ENCODE peak calls at places on chromosomes 13 and 19, in six cellular contexts. U is MM.1S, B is PC-3, W is neural progenitor cell, O is SK-N-SH, G is GM23338. J is an unnamed sample.
A peak's percentile ranks its signal among the peaks of the same experiment; 100 is the strongest.

GRCh38 chr13:75220238-75220542 is 261.8 kb downstream of the TBC1D4 start:
- DNase-seq in G (no peak), O (no peak), W (no peak), B (no peak), U (no peak), J (no peak)

GRCh38 chr19:1513492-1514294 is 874 bp upstream of the ADAMTSL5 start:
- DNase-seq in W (peak; percentile 57), B (peak; percentile 62), U (peak; percentile 64), G (peak; percentile 63), O (peak; percentile 75), J (peak; percentile 62)

GRCh38 chr13:68676513-68677115 is 1431.0 kb upstream of the ATXN8OS start:
- DNase-seq in B (no peak), W (no peak), U (no peak), G (no peak), O (no peak), J (no peak)

GRCh38 chr13:65834897-65835296 is 1395.2 kb downstream of the PCDH9 start:
- DNase-seq in U (no peak), W (no peak), B (no peak), G (no peak), O (no peak), J (no peak)

GRCh38 chr19:6213266-6213595 is 66.5 kb downstream of the MLLT1 start:
- DNase-seq in B (no peak), G (no peak), U (no peak), O (peak; percentile 27), W (no peak), J (no peak)

GRCh38 chr19:33883869-33884519 is 87.3 kb downstream of the KCTD15 start:
- DNase-seq in O (peak; percentile 80), U (no peak), W (peak; percentile 21), G (peak; percentile 85), B (peak; percentile 3), J (no peak)

GRCh38 chr13:21676611-21677021 is 5.7 kb downstream of the FGF9 start:
- DNase-seq in U (no peak), G (peak; percentile 77), O (peak; percentile 11), W (peak; percentile 69), B (no peak), J (no peak)

GRCh38 chr13:39897636-39898035 is 242.2 kb downstream of the COG6 start:
- DNase-seq in W (no peak), U (no peak), B (no peak), O (no peak), G (no peak), J (no peak)

GRCh38 chr13:20206065-20206725 is 13.5 kb upstream of the GJB2 start:
- DNase-seq in U (no peak), W (no peak), B (no peak), O (no peak), G (peak; percentile 11), J (no peak)

GRCh38 chr13:46369506-46370268 is 17.4 kb downstream of the RUBCNL start:
- DNase-seq in G (no peak), O (no peak), B (no peak), U (peak; percentile 17), W (no peak), J (no peak)

GRCh38 chr13:96091932-96092253 is 2.0 kb downstream of the HS6ST3 start:
- DNase-seq in O (no peak), B (no peak), W (no peak), U (no peak), G (no peak), J (no peak)

GRCh38 chr19:5435642-5436017 is 19.6 kb upstream of the ZNRF4 start:
- DNase-seq in W (no peak), O (no peak), U (no peak), G (no peak), B (no peak), J (no peak)

DNA sequence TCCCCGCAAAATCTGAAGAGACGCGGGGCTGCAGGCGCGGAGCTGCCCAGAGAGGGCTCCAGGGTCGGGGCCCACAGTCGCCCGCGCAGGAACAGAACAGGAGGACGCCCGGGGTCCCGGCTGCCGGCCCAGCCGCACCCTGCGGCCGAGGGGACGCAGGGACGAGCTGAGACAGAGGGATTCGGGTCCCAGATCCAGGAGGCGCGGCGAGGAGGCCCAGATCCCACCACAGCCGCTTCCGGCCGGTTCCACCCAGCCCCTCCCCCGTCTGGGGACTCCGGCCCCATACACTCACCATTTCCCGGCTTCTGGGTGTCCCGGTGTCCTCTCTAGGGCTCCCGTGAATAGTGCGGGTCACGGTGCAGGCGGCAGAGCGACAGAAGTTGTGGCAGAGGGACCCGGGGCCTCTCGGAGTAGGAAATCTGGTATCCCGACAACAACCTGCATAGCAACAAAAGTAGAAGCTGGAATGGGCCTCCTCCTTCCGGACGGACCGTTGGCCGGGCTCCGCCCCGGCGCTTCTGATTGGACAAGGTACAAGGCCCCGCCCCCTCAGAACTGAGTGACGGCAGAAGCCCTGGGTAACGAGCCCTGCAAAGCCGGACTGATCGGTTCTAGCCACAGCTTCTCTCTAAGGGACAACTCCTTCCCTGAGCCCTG is at the start of gene ZNF20:
- DNase-seq in B (peak; percentile 98), G (peak; percentile 99), O (peak; percentile 95), W (peak; percentile 99), U (peak; percentile 95), J (peak; percentile 96)
- TF ChIP-seq CTCF in B (no peak), G (no peak), O (no peak), W (no peak), U (no peak), J (no peak)

GRCh38 chr19:49846408-49846807 is 4.6 kb upstream of the PTOV1 start:
- DNase-seq in G (no peak), B (no peak), O (no peak), W (no peak), U (no peak), J (no peak)
- H3F3A ChIP-seq in G (peaks cover 7% of the 10 kb centered on the region), B (no peaks in the 10 kb centered on the region), O (peaks cover 27% of the 10 kb centered on the region), W (peaks cover 35% of the 10 kb centered on the region), U (no peaks in the 10 kb centered on the region), J (peaks cover 51% of the 10 kb centered on the region)

GRCh38 chr19:10270616-10271394 is at the start of gene ICAM1:
- DNase-seq in W (peak; percentile 71), B (peak; percentile 70), O (peak; percentile 52), U (peak; percentile 86), G (peak; percentile 88), J (peak; percentile 76)
- TF ChIP-seq CTCF in W (no peak), B (no peak), O (no peak), U (no peak), G (no peak), J (peak; percentile 35)

DNA sequence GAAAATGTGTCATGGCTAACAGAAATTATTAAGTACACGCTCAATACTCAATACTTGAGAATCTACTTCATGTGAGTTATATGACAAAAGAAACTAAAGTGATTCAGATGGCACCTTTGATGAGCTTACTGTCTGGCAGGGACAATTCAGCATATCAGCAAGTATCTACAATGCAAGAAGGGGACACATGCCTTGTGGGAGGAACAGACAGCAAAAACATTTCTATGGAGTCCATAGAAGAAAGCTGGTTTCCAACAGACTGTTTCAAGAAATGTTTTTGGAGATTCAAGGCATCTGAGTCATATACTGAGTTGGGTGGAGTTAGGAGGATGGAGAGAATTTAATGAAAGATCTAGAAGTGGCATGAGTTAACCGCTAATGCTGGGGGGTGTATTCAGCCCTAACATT is 54.7 kb downstream of the MBNL2 start:
- DNase-seq in W (no peak), O (no peak), G (no peak), U (no peak), B (no peak), J (no peak)
- H3F3A ChIP-seq in W (no peaks in the 10 kb centered on the region), O (peaks cover 88% of the 10 kb centered on the region), G (no peaks in the 10 kb centered on the region), U (no peaks in the 10 kb centered on the region), B (no peaks in the 10 kb centered on the region), J (peaks cover 71% of the 10 kb centered on the region)

GRCh38 chr19:3098515-3099346 is 4.6 kb downstream of the GNA11 start:
- DNase-seq in G (no peak), U (no peak), W (no peak), O (no peak), B (no peak), J (no peak)

GRCh38 chr19:3096902-3097326 is 2.8 kb downstream of the GNA11 start:
- DNase-seq in W (no peak), B (no peak), U (no peak), G (no peak), O (no peak), J (no peak)

GRCh38 chr19:3099347-3100145 is 5.4 kb downstream of the GNA11 start:
- DNase-seq in G (no peak), B (no peak), O (no peak), U (no peak), W (no peak), J (no peak)

GRCh38 chr19:3097442-3097871 is 3.3 kb downstream of the GNA11 start:
- DNase-seq in O (no peak), B (no peak), U (no peak), G (no peak), W (no peak), J (no peak)

GRCh38 chr19:3098141-3098514 is 4.0 kb downstream of the GNA11 start:
- DNase-seq in G (no peak), O (no peak), B (no peak), W (no peak), U (no peak), J (no peak)
- TF ChIP-seq CTCF in G (no peak), O (no peak), B (no peak), W (no peak), U (no peak), J (no peak)

GRCh38 chr19:56869886-56870285 is 29.4 kb upstream of the PEG3 start:
- DNase-seq in U (no peak), W (no peak), G (no peak), O (no peak), B (no peak), J (no peak)
- H3F3A ChIP-seq in U (no peaks in the 10 kb centered on the region), W (no peaks in the 10 kb centered on the region), G (no peaks in the 10 kb centered on the region), O (no peaks in the 10 kb centered on the region), B (no peaks in the 10 kb centered on the region), J (no peaks in the 10 kb centered on the region)

DNA sequence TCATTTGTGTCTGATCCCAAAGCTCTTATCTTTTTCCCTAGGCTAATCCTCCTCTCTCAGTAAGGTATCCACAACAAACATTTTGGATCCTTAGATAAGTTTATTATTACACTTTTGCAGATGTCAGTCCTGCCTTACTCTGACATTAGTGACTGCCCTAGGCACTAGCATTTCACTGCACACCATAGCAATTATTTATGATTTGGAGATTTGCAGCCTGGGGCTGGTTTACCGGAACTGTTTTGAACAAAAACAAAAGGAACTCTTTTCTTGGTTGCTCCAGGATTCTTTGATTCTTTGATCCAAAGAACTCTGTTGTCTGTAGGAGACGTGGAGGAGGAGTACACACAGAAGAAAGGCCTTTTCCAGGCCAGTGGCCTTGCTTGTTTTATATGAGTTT is 80.4 kb downstream of the EDNRB start:
- DNase-seq in U (no peak), W (no peak), G (no peak), O (no peak), B (no peak), J (no peak)
- TF ChIP-seq CTCF in U (no peak), W (no peak), G (no peak), O (no peak), B (no peak), J (no peak)

DNA sequence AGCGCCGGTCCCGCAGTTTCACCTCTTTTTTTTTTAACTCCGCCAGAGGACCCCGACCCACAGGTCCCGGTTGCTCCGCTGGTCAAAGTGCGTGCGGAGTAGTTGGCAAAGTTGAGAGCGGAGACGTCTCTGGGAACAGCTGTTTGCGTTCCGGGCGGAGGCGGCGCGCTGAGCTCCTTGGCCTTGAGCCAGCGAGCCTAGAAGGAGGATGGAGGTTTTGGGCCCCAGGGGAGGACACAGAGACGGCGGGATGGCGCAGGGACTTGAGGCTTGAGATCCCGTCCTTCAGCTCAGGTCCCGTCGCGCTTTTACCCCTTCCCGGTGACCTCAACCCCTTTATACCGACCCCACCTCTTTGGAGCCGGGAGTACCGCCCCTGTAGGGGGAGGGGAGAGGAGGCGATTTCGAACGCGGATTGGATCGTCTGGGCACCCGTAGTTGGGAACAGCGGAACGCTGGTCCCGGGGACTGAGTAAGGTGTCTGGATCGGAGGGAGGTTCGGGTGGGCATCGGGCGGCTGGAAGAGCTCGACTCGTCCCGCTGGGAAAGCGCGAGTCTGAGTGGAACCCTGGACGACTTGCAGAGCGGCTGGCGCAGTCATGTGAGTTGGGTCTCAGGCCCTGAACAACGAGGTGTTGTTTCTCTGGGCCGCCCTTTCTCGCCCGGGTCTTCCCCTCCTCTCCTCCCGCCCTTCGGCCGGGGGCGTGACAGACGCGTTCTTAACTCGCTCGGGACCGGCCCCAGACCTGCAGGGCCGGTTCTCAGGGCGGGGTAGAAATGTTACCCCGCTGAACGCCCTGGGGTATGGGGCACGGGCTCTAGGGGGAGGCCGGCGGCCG is at the start of gene WBP4:
- DNase-seq in B (peak; percentile 88), G (peak; percentile 97), U (peak; percentile 87), O (peak; percentile 90), W (peak; percentile 97), J (peak; percentile 92)
- H3F3A ChIP-seq in B (no peaks in the 10 kb centered on the region), G (no peaks in the 10 kb centered on the region), U (peaks cover 25% of the 10 kb centered on the region), O (peaks cover 32% of the 10 kb centered on the region), W (peaks cover 30% of the 10 kb centered on the region), J (peaks cover 15% of the 10 kb centered on the region)

J was measured in PC-9.